ENCODE peak calls at places on chromosomes 1 and 21, in four cellular contexts. U is activated CD8-positive, alpha-beta T cell treated with anti-CD3 and anti-CD28 coated beads for 36 hours; E is B cell; X is AG09309. V is an unnamed sample.

GRCh38 chr1:8910914-8911313 is 32.4 kb upstream of the ENO1 start:
- DNase-seq in E (no peak), U (no peak), X (no peak), V (no peak)

GRCh38 chr21:15875286-15875685 is 145.5 kb downstream of the USP25 start:
- DNase-seq in E (no peak), X (no peak), U (no peak), V (no peak)

GRCh38 chr1:68620575-68620974 is 123.7 kb upstream of the DEPDC1 start:
- DNase-seq in X (no peak), U (no peak), E (no peak), V (no peak)

GRCh38 chr1:11838349-11839272 is 9.0 kb downstream of the NPPA start:
- DNase-seq in U (peak), X (no peak), E (peak), V (peak)

GRCh38 chr1:226092955-226093354 is 30.4 kb downstream of the H3-3A start:
- DNase-seq in X (no peak), E (no peak), U (no peak), V (no peak)

GRCh38 chr1:36231191-36231590 is 6.9 kb downstream of the THRAP3 start:
- DNase-seq in E (no peak), X (no peak), U (no peak), V (no peak)

GRCh38 chr1:59143824-59144223 is 153.1 kb upstream of the FGGY start:
- DNase-seq in U (no peak), X (no peak), E (no peak), V (no peak)

GRCh38 chr1:71339238-71339637 is 258.4 kb upstream of the ZRANB2 start:
- DNase-seq in E (no peak), U (no peak), X (no peak), V (no peak)

GRCh38 chr1:180169641-180170155 is 15.0 kb downstream of the QSOX1 start:
- DNase-seq in E (no peak), X (no peak), U (no peak), V (no peak)

GRCh38 chr1:914891-915280 is 8.8 kb upstream of the SAMD11 start:
- DNase-seq in X (no peak), E (no peak), U (no peak), V (no peak)

GRCh38 chr1:79364896-79365295 is 358.4 kb upstream of the ADGRL4 start:
- DNase-seq in X (no peak), E (no peak), U (no peak), V (no peak)

GRCh38 chr1:201461783-201462441 is 7.1 kb downstream of the PHLDA3 start:
- DNase-seq in X (peak), E (no peak), U (no peak), V (no peak)

GRCh38 chr1:52602328-52603300 is at the start of gene GPX7:
- DNase-seq in E (peak), U (peak), X (peak), V (peak)

GRCh38 chr1:44262414-44262813 is 49.1 kb downstream of the DMAP1 start:
- DNase-seq in U (no peak), E (no peak), X (no peak), V (no peak)

GRCh38 chr1:107140703-107141490 is at the start of gene NTNG1:
- DNase-seq in X (no peak), E (peak), U (peak), V (peak)

GRCh38 chr1:54571326-54571725 is 23.3 kb downstream of the ACOT11 start:
- DNase-seq in X (no peak), E (no peak), U (no peak), V (no peak)

GRCh38 chr1:242147096-242147976 is 148.4 kb upstream of the MAP1LC3C start:
- DNase-seq in U (peak), E (no peak), X (no peak), V (no peak)

GRCh38 chr1:70504821-70505193 is 93.7 kb downstream of the CTH start:
- DNase-seq in X (peak), E (no peak), U (no peak), V (no peak)

GRCh38 chr1:90717356-90717664 is 208 bp upstream of the BARHL2 start:
- DNase-seq in U (no peak), E (no peak), X (no peak), V (no peak)

GRCh38 chr21:41876928-41877652 is 2.1 kb downstream of the PRDM15 start:
- DNase-seq in E (no peak), X (no peak), U (no peak), V (no peak)

GRCh38 chr1:25821630-25822091 is 1.9 kb downstream of the MTFR1L start:
- DNase-seq in U (no peak), X (no peak), E (no peak), V (no peak)

GRCh38 chr1:46342084-46342656 is 1.6 kb downstream of the NSUN4 start:
- DNase-seq in X (no peak), U (peak), E (peak), V (peak)

GRCh38 chr21:43318841-43319781 is 107.8 kb downstream of the SIK1 start:
- DNase-seq in U (no peak), E (peak), X (no peak), V (peak)

GRCh38 chr1:21397813-21398188 is 42.1 kb upstream of the NBPF3 start:
- DNase-seq in E (peak), X (no peak), U (peak), V (no peak)

GRCh38 chr1:93750946-93751345 is 69.3 kb upstream of the BCAR3 start:
- DNase-seq in X (no peak), U (peak), E (peak), V (peak)

GRCh38 chr1:40076895-40077312 is 20.1 kb downstream of the PPT1 start:
- DNase-seq in X (peak), E (no peak), U (no peak), V (no peak)

GRCh38 chr1:109197163-109198042 is 16.3 kb upstream of the SARS1 start:
- DNase-seq in U (peak), E (no peak), X (peak), V (no peak)

DNA sequence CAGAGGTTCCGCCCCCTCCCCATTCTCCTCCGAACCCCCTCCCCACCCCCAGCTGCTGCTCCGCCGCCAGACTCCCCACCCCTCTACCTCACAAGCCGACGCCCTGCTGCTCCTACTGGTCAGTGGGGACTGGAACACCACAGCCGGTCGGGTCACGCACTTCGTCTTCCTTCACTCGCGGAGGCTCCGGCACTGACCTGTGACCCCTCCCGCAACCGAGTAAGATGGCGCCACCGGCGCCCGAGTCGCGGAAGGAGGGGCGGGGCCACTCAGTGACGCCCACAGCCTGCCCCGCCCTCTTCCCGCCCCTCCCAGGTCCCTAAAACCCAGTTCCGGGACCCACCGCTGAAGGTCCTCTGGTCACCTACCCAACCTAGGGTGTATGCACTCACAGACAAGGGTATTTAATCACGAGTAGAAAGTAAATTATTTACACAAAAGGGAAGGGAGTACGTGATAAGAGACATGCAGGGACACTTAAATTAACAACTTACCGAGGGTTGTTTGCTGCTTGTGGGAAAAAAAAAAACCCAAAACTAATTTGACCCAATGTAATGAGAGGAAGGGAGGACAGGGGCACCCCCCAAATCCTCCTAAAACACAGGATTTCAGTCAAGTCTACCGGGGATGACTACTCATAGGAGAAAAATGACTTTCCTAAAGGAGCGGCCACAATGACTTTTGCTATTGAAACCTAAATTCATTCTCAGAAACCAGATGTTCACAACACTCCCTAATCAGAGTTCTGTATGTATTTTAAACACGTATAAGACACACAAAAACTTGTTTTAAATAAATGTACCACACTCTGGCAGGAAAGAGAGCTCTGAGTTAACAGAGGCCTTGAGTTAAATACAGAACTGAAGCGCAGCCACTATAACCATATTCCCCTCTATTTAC is at the start of gene RIT1:
- DNase-seq in U (peak), E (peak), X (peak), V (peak)
- TF ChIP-seq CTCF in U (peak), E (no peak), X (no peak), V (no peak)

DNA sequence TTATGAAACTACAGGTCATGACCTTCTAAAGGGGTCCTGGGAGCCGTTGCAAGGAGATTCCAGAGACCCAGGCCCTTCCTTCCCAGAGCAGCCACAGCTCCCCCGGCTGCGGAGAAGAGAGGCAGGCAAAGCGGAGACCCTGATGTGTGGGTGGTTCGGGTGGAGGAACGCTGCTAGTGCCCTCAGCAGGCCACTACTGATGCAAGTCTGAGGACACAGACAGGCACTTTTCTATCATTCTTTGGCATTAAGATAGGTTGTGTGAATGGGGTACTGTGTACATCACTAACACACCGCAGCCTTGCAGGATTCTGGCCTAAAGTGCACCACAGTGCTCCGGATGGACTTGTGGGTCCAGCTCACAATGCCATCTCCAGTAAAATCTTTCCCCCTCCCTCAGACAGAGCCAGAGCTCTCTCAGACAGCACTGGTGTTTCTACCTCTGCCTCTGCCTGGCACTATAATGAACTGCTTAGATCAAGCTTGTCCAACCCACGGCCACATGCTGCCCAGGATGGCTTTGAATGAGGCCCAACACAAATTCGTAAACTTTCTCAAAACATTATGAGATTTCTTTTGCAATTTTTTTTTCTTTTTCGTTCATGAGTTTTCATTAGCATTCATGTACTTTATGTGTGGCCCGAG is 121.4 kb downstream of the TGFBR3 start:
- DNase-seq in X (no peak), E (no peak), U (no peak), V (no peak)
- TF ChIP-seq CTCF in X (no peak), E (no peak), U (no peak), V (no peak)

GRCh38 chr1:47755368-47755990 is 241.7 kb downstream of the TRABD2B start:
- DNase-seq in X (no peak), U (peak), E (peak), V (peak)
- TF ChIP-seq CTCF in X (peak), U (peak), E (peak), V (peak)

GRCh38 chr1:65528104-65528503 is 107.6 kb downstream of the LEPR start:
- DNase-seq in E (no peak), X (no peak), U (no peak), V (no peak)
- TF ChIP-seq CTCF in E (no peak), X (peak), U (no peak), V (no peak)

GRCh38 chr1:205147191-205147590 is 25.4 kb upstream of the RBBP5 start:
- DNase-seq in X (peak), E (no peak), U (no peak), V (no peak)

GRCh38 chr1:205152505-205152904 is 30.7 kb upstream of the RBBP5 start:
- DNase-seq in X (no peak), U (no peak), E (no peak), V (no peak)

GRCh38 chr1:205150651-205151428 is 29.1 kb upstream of the RBBP5 start:
- DNase-seq in E (no peak), X (no peak), U (no peak), V (no peak)
- TF ChIP-seq CTCF in E (no peak), X (no peak), U (no peak), V (no peak)

GRCh38 chr1:23798662-23799142 is 1.9 kb downstream of the GALE start:
- DNase-seq in E (no peak), X (no peak), U (peak), V (no peak)
- TF ChIP-seq CTCF in E (no peak), X (no peak), U (peak), V (no peak)

GRCh38 chr1:19177811-19178210 is 32.3 kb downstream of the UBR4 start:
- DNase-seq in U (no peak), X (no peak), E (no peak), V (no peak)

GRCh38 chr1:19178734-19179398 is 31.2 kb downstream of the UBR4 start:
- DNase-seq in X (no peak), E (no peak), U (no peak), V (no peak)

GRCh38 chr1:19182223-19182622 is 27.8 kb downstream of the UBR4 start:
- DNase-seq in U (no peak), X (no peak), E (no peak), V (no peak)

GRCh38 chr1:19179597-19180271 is 30.3 kb downstream of the UBR4 start:
- DNase-seq in X (no peak), E (peak), U (peak), V (no peak)
- TF ChIP-seq CTCF in X (peak), E (peak), U (peak), V (peak)

DNA sequence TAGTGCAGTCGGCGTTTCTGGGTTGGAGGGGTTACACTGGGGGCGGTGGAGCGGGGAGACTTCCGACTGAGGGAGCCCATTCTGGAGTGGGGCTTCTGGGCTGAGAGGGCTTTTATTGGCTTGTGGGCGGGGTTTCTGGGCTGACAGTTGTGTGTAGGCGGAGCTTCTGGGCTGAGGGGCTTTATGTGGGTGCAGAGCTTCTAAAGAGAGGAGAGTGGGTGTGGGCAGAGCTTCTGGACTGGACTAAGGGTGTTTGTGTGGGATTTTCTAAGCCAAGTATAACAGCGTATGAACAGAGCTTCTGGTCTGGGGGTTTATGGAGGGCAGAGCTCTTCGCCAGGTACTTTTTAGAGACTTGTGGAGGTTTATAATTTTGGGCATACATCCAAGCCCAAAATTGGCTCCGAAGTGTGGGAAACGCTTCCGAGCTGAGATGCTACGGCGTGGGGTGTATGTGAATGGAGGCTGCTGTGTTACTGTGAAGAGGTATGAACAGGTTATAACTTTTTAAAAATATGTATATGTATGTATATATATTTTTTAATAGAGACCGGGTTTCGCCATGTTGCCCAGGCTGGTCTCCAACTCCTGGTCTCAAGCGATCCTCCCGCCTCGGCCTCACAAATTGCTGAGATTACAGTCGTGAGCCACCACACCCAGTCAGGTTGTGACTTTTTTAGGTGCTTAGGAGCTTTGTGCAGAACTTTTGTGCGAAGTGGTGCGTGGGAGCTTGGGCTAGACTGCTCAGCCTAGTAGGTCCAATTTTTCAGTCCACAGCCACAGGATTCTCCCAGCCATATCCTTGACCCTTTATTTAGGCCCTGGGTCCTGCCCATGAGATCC is 869 bp downstream of the TMEM39B start:
- DNase-seq in X (no peak), U (no peak), E (no peak), V (no peak)
- TF ChIP-seq CTCF in X (no peak), U (no peak), E (peak), V (no peak)

GRCh38 chr1:198772626-198773025 is 133.8 kb downstream of the PTPRC start:
- DNase-seq in U (no peak), E (no peak), X (no peak), V (no peak)

GRCh38 chr1:198775606-198776005 is 136.8 kb downstream of the PTPRC start:
- DNase-seq in X (no peak), U (no peak), E (no peak), V (no peak)

GRCh38 chr1:198773030-198773429 is 134.2 kb downstream of the PTPRC start:
- DNase-seq in U (no peak), X (no peak), E (no peak), V (no peak)

GRCh38 chr1:198774418-198774817 is 135.6 kb downstream of the PTPRC start:
- DNase-seq in U (no peak), E (no peak), X (no peak), V (no peak)

DNA sequence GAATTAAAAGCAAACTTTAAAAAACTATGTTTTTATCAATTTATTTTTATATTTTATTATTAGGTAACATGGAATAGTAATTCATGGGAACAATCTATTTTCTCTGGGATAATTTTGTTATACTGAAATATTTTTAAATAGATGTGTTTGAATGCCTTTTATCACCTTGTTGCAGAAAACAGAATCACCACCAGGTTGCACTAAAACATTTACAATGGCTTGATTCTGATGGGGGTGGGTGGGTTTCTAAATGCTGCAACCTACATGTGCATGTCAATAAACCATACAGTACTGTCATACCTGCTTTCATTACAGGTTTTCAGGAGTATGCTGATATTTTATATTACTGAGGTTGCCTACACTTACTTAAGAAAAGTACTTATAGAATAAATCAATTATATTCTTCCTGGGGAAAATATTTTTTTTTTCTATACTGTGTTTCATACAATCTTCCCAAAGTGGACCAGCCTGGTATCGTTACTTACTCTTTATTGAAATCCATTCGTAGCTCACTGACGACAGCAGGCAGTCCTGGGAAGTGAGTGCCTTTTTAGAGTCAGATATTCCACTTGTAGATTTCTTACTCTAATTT is 132.8 kb downstream of the PTPRC start:
- DNase-seq in X (no peak), E (peak), U (peak), V (peak)
- TF ChIP-seq CTCF in X (peak), E (peak), U (peak), V (peak)